ENCODE peak calls at places on chromosomes 6 and 20, in eight cellular contexts. N is osteocyte; I is HFFc6; G is GF-D8; C is esophagus squamous epithelium; O is stimulated activated CD4-positive, alpha-beta T cell treated with anti-CD3 and anti-CD28 coated beads, TNF-alpha, amount 100 ng/mL, for 1 hour; Z is Right ventricle myocardium superior; M is heart right ventricle. E is an unnamed sample.

GRCh38 chr6:89197141-89197540 is 20.0 kb downstream of the GABRR1 start:
- DNase-seq in N (peak), I (no peak), C (no peak), O (no peak), G (no peak), M (no peak), Z (no peak), E (no peak)

GRCh38 chr20:20566523-20566922 is 145.9 kb downstream of the RALGAPA2 start:
- DNase-seq in G (no peak), N (no peak), I (no peak), O (no peak), M (no peak), Z (no peak), C (no peak), E (no peak)

GRCh38 chr6:163415176-163415619 is 680 bp downstream of the QKI start:
- DNase-seq in G (no peak), C (no peak), O (no peak), Z (peak), N (no peak), I (no peak), M (peak), E (no peak)

GRCh38 chr6:84825461-84825860 is 61.1 kb upstream of the TBX18 start:
- DNase-seq in M (no peak), O (no peak), Z (no peak), I (no peak), N (no peak), G (no peak), C (no peak), E (no peak)

GRCh38 chr6:154164397-154164796 is 125.4 kb downstream of the OPRM1 start:
- DNase-seq in M (no peak), Z (peak), C (no peak), I (no peak), N (no peak), G (peak), O (no peak), E (no peak)

GRCh38 chr6:106746660-106747059 is 117.3 kb downstream of the QRSL1 start:
- DNase-seq in N (no peak), M (no peak), C (no peak), G (no peak), O (no peak), I (peak), Z (no peak), E (no peak)

GRCh38 chr20:61874421-61875068 is 191.1 kb downstream of the TAF4 start:
- DNase-seq in I (no peak), O (no peak), C (no peak), G (no peak), Z (peak), M (peak), N (no peak), E (peak)

GRCh38 chr20:58692579-58693225 is at the start of gene NPEPL1:
- DNase-seq in C (no peak), Z (peak), O (peak), I (no peak), G (peak), N (peak), M (peak), E (peak)

GRCh38 chr6:30726506-30727413 is 6.6 kb downstream of the TUBB start:
- DNase-seq in M (no peak), I (peak), C (no peak), O (no peak), G (no peak), Z (no peak), N (no peak), E (no peak)

GRCh38 chr6:33677153-33677660 is 34.3 kb downstream of the UQCC2 start:
- DNase-seq in G (no peak), I (peak), C (no peak), M (no peak), N (no peak), Z (no peak), O (no peak), E (no peak)

E was measured in left ventricle myocardium inferior.